ENCODE peak calls at places on chromosomes 6 and 20, in five cellular contexts. J is tibial nerve, Y is upper lobe of right lung, D is IMR-90, K is astrocyte of the spinal cord. G is an unnamed sample.
A peak's percentile ranks its signal among the peaks of the same experiment; 100 is the strongest.

GRCh38 chr6:117232191-117232590 is 33.2 kb upstream of the VGLL2 start:
- DNase-seq in K (peak; percentile 29), J (no peak), Y (no peak), D (no peak), G (no peak)

GRCh38 chr6:127102299-127102698 is 16.2 kb upstream of the RSPO3 start:
- DNase-seq in Y (no peak), J (no peak), D (peak; percentile 94), K (peak; percentile 62), G (peak; percentile 88)

GRCh38 chr20:38728911-38729642 is 4.8 kb downstream of the SLC32A1 start:
- DNase-seq in J (no peak), Y (no peak), D (no peak), K (no peak), G (no peak)

GRCh38 chr6:169520104-169520503 is 181.7 kb downstream of the WDR27 start:
- DNase-seq in J (no peak), Y (no peak), K (peak; percentile 62), D (peak; percentile 70), G (peak; percentile 72)

GRCh38 chr6:97663252-97663651 is 380.2 kb upstream of the MMS22L start:
- DNase-seq in J (no peak), D (no peak), Y (no peak), K (no peak), G (no peak)

GRCh38 chr6:104680539-104680938 is 179.2 kb downstream of the HACE1 start:
- DNase-seq in J (no peak), Y (no peak), K (no peak), D (no peak), G (no peak)

GRCh38 chr6:158667360-158667981 is 17.6 kb downstream of the SYTL3 start:
- DNase-seq in Y (no peak), J (no peak), K (no peak), D (no peak), G (no peak)

GRCh38 chr6:45677381-45677992 is 299.8 kb upstream of the SUPT3H start:
- DNase-seq in Y (no peak), D (peak; percentile 66), J (peak; percentile 22), K (peak; percentile 55), G (peak; percentile 53)

GRCh38 chr6:169289671-169290408 is 36.2 kb upstream of the THBS2 start:
- DNase-seq in J (peak; percentile 60), D (peak; percentile 51), K (peak; percentile 81), Y (no peak), G (peak; percentile 83)

GRCh38 chr6:36605560-36606391 is 11.6 kb downstream of the SRSF3 start:
- DNase-seq in D (no peak), K (no peak), J (no peak), Y (no peak), G (no peak)
- TF ChIP-seq CTCF in D (no peak), K (peak; percentile 3), J (no peak), Y (no peak), G (peak; percentile 8)

DNA sequence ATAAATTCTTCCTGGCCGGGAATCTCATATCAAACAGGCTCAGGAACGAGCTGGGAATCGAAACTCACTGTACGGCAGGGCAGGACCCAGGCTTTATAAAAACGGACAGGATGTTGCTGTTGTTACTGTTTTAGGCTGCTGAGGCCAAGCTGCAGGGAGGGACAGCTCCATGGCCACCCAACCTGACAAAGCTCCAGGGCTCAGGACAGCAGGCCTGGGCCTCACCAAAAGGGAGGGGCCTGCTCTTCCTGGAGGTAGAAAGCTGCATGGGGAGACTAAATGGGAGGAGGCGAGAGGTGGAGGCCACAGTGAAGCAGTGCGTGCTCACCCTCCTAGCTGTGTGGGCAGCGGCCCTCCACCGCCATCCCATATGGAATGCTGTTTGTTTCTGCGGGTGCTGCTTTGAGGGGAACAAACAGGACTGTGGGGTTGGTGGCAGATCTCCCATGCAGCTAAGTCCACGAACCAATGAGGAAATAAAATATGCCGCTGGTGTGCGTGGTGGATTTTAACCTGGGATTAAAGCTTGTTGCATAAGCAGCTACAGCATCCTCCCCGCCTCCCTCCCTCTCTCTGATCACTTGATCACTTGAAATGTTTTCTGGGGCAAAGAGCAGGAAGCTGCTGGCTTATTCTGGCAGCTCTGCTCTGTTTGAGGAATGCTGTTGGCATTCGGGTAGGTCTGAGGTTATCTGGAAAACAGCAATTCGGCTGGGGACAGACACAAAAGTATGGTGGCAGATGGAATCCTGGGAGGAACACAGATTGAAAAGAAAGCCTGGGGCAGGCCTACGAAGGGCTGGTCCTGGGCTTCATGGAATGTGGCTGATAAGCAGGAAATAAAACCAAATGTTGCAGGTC is 2.4 kb upstream of the ZMYND8 start:
- DNase-seq in J (peak; percentile 90), D (peak; percentile 90), Y (peak; percentile 82), K (peak; percentile 93), G (peak; percentile 95)
- H3K4me3 ChIP-seq in J (peak overlapping the region; percentile 12), D (no peak overlapping the region), Y (no peak overlapping the region), K (no peak overlapping the region), G (peak overlapping the region; percentile 2)

DNA sequence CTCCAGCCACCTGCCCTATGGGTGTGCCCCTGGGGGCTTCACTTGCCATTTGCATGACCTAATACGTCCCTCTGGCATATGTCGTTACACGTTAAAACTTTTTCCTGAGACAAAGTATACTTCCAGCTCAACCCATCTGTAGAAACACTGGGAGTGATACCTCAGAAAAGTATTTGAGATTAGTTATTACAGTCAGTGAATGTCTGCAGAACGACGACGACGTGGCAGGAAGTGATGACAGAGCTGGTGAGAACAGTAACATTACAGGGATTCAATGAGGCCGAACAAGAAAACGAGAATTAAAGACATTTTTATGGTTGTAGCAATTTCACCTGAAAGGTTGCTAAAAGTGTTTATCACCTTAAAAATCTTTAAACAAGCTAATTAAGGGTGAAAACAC is 40.2 kb downstream of the SASH1 start:
- DNase-seq in D (peak; percentile 20), J (no peak), Y (no peak), K (no peak), G (peak; percentile 49)
- TF ChIP-seq CTCF in D (no peak), J (no peak), Y (no peak), K (no peak), G (no peak)

GRCh38 chr6:161435426-161436065 is 161.7 kb upstream of the AGPAT4 start:
- DNase-seq in D (no peak), J (no peak), K (no peak), Y (no peak), G (peak; percentile 52)
- H3K4me3 ChIP-seq in D (no peak overlapping the region), J (no peak overlapping the region), K (no peak overlapping the region), Y (no peak overlapping the region), G (peak overlapping the region; percentile 30)

DNA sequence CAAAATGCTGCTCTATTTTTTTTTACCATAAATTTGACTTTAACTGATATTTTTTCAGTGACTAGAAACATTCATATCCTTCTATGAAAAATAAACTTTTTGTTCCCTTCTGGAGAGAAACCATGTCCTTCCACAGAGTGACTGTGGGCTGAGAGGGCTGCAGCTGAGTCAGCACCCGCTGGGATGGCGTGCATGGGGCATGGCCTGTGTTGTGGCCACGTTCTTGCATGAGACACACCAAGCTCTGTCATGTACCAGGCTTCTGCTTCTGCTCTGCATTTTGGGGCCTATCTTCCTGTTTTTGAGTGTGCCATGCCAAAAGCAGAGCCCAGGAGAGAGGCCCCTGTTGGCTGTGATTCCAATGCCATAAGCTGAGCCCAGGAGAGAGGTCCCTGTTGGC is 10.8 kb downstream of the APMAP start:
- DNase-seq in K (no peak), J (no peak), Y (peak; percentile 79), D (no peak), G (no peak)
- TF ChIP-seq CTCF in K (no peak), J (no peak), Y (no peak), D (no peak), G (no peak)

DNA sequence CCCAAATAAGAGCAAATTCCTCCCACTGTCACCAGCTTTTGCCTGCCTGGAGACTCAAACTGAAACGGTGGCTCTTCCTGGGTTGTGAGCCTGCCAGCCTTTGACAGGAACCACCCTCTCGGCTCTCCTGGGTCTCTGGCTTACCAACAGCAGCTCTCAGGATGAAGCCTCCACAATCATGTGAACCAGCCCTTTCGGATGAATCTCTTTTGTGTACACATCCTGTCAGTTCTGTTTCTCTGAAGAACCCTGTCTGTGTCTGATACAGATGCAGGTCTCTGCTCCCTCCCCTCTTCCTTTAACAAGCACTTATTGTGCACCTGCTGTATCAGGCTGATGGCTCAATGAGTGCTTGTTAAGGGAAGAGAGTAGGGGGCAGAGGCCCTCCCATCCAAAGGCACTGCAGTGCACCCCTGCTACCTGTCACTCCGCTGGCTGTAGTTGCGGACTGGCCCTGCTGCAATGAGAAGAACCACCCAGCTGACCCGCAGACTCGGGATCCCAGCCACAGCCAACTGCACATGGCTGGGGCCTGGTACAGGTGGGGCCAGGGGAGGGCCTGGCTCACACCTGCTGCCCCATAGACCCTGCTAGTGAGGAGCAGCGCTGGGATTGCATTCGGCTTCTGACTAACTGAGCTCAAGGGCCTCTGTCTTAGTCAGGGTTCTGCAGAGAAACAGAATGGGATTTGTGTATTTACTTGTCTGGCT is 120.1 kb upstream of the PMEPA1 start:
- DNase-seq in K (no peak), J (no peak), Y (no peak), D (no peak), G (no peak)
- H3K4me3 ChIP-seq in K (no peak overlapping the region), J (no peak overlapping the region), Y (no peak overlapping the region), D (no peak overlapping the region), G (no peak overlapping the region)

G was measured in fibroblast of pulmonary artery.